ENCODE peak calls at places on chromosomes 16 and 17, in seven cellular contexts. D, R, M, B, A, G and E are unnamed samples.

GRCh38 chr17:42674755-42675347 is 1.9 kb downstream of the PLEKHH3 start:
- DNase-seq in R (no peak), B (peak), D (no peak), A (peak), M (no peak), G (no peak), E (no peak)

GRCh38 chr17:57747221-57748017 is 2.3 kb upstream of the CCDC182 start:
- DNase-seq in A (peak), B (peak), G (peak), R (peak), M (no peak), D (no peak), E (no peak)

GRCh38 chr17:70552230-70552981 is 383.1 kb downstream of the KCNJ2 start:
- DNase-seq in A (peak), B (peak), G (peak), D (no peak), R (no peak), M (no peak), E (no peak)

GRCh38 chr16:70756071-70756470 is 44.9 kb downstream of the VAC14 start:
- DNase-seq in G (no peak), M (no peak), D (no peak), A (no peak), R (no peak), B (no peak), E (no peak)

GRCh38 chr17:80596760-80597608 is 52.3 kb downstream of the RPTOR start:
- DNase-seq in R (no peak), B (no peak), M (no peak), G (no peak), A (no peak), D (no peak), E (no peak)

GRCh38 chr16:82412770-82413169 is 214.0 kb upstream of the CDH13 start:
- DNase-seq in M (no peak), G (no peak), A (no peak), D (no peak), B (no peak), R (no peak), E (no peak)

GRCh38 chr17:43556292-43556691 is 10.2 kb upstream of the ETV4 start:
- DNase-seq in G (no peak), B (no peak), R (no peak), M (no peak), D (no peak), A (no peak), E (peak)

GRCh38 chr17:21302711-21303425 is 18.4 kb downstream of the MAP2K3 start:
- DNase-seq in D (no peak), G (no peak), R (no peak), M (no peak), B (no peak), A (no peak), E (peak)

GRCh38 chr17:17420035-17420434 is 56.8 kb upstream of the MED9 start:
- DNase-seq in A (no peak), R (no peak), B (no peak), D (peak), M (no peak), G (no peak), E (no peak)

GRCh38 chr17:30212750-30213149 is 22.7 kb downstream of the SLC6A4 start:
- DNase-seq in D (no peak), M (no peak), G (no peak), A (no peak), R (no peak), B (no peak), E (no peak)

GRCh38 chr16:17228708-17229055 is 242.1 kb downstream of the XYLT1 start:
- DNase-seq in R (no peak), G (no peak), B (no peak), M (no peak), D (no peak), A (no peak), E (no peak)

GRCh38 chr16:17556276-17557052 is 85.7 kb upstream of the XYLT1 start:
- DNase-seq in B (peak), M (no peak), G (peak), R (no peak), A (no peak), D (no peak), E (no peak)

GRCh38 chr16:84105286-84105815 is 11.4 kb downstream of the MBTPS1 start:
- DNase-seq in M (no peak), G (no peak), R (no peak), A (no peak), B (no peak), D (no peak), E (no peak)

GRCh38 chr16:49596699-49597291 is 223.2 kb downstream of the C16orf78 start:
- DNase-seq in B (no peak), D (no peak), G (no peak), R (no peak), M (no peak), A (no peak), E (no peak)

GRCh38 chr17:70271672-70272071 is 102.3 kb downstream of the KCNJ2 start:
- DNase-seq in R (no peak), M (no peak), G (no peak), D (no peak), A (no peak), B (no peak), E (no peak)

GRCh38 chr16:84277244-84277823 is 17.3 kb upstream of the WFDC1 start:
- DNase-seq in B (peak), D (peak), R (no peak), M (peak), G (peak), A (peak), E (no peak)

GRCh38 chr16:67647111-67647651 is 2.2 kb downstream of the CARMIL2 start:
- DNase-seq in R (no peak), M (no peak), B (no peak), G (no peak), D (no peak), A (no peak), E (no peak)

GRCh38 chr16:14490281-14490680 is 139.8 kb downstream of the PARN start:
- DNase-seq in D (no peak), B (no peak), M (no peak), A (no peak), G (no peak), R (no peak), E (no peak)

GRCh38 chr17:42363767-42364585 is 24.3 kb downstream of the STAT3 start:
- DNase-seq in R (no peak), G (no peak), B (no peak), A (no peak), M (no peak), D (no peak), E (no peak)

GRCh38 chr17:49337900-49338299 is 24.1 kb downstream of the ZNF652 start:
- DNase-seq in B (no peak), M (no peak), R (no peak), A (no peak), D (no peak), G (no peak), E (no peak)

GRCh38 chr16:50509521-50510341 is 38.5 kb upstream of the NKD1 start:
- DNase-seq in M (peak), R (no peak), D (no peak), G (peak), B (peak), A (peak), E (no peak)

GRCh38 chr17:66904760-66905637 is 59.5 kb upstream of the CACNG4 start:
- DNase-seq in G (peak), A (no peak), B (no peak), R (no peak), D (no peak), M (no peak), E (no peak)

GRCh38 chr16:65751622-65752598 is 614.6 kb upstream of the CDH5 start:
- DNase-seq in D (no peak), M (no peak), R (no peak), G (no peak), B (no peak), A (no peak), E (no peak)

GRCh38 chr16:12406158-12406557 is 397.5 kb downstream of the CPPED1 start:
- DNase-seq in R (no peak), D (no peak), B (no peak), G (no peak), A (no peak), M (no peak), E (no peak)

GRCh38 chr17:50858486-50859225 is 7.5 kb downstream of the TOB1 start:
- DNase-seq in B (no peak), D (no peak), A (no peak), M (no peak), R (no peak), G (no peak), E (no peak)

GRCh38 chr17:21036361-21036881 is 6.4 kb downstream of the USP22 start:
- DNase-seq in R (no peak), G (no peak), B (no peak), M (no peak), D (no peak), A (peak), E (no peak)

GRCh38 chr17:40063034-40063765 is 435 bp downstream of the THRA start:
- DNase-seq in G (peak), R (no peak), B (peak), M (peak), A (peak), D (peak), E (peak)

GRCh38 chr17:83198366-83199341 is 119.2 kb downstream of the METRNL start:
- DNase-seq in D (peak), M (peak), G (no peak), B (no peak), A (peak), R (no peak), E (peak)

DNA sequence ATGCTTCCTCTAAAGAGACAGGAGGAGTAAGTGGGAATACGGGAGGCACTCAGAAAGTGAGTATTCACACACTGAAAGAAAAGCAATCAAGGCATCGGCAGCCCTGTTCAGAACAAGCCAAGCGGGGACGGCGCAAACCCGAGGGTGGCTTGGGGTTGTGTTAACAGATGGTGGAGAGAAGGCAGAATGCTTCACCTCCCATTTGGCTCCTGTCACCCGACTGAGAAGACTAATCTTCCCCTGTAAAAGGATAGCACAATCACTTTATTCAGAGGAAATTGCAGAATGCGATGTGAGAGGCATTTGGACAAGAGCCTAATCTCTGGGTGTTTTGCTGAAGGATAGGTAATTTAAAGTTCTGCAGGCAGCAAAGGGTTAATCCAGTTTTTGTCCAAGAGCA is 119.3 kb upstream of the WSCD1 start:
- DNase-seq in A (no peak), G (no peak), D (no peak), B (peak), M (no peak), R (no peak), E (no peak)
- TF ChIP-seq CTCF in A (no peak), G (no peak), D (no peak), B (no peak), M (no peak), R (no peak), E (no peak)

GRCh38 chr17:45231481-45232116 is 9.9 kb downstream of the FMNL1 start:
- DNase-seq in R (no peak), M (no peak), B (peak), G (peak), D (peak), A (no peak), E (no peak)
- TF ChIP-seq CTCF in R (peak), M (peak), B (peak), G (peak), D (peak), A (peak), E (peak)

GRCh38 chr17:63694229-63694973 is 5.5 kb downstream of the LIMD2 start:
- DNase-seq in A (peak), R (peak), B (peak), M (no peak), D (no peak), G (no peak), E (no peak)

GRCh38 chr17:63689479-63689878 is 10.4 kb downstream of the LIMD2 start:
- DNase-seq in D (no peak), R (no peak), G (no peak), B (no peak), M (no peak), A (no peak), E (no peak)

GRCh38 chr17:63693411-63694113 is 6.4 kb downstream of the LIMD2 start:
- DNase-seq in G (no peak), A (no peak), R (no peak), M (no peak), D (no peak), B (no peak), E (no peak)

GRCh38 chr17:63694974-63695773 is 4.8 kb downstream of the LIMD2 start:
- DNase-seq in A (peak), M (no peak), G (no peak), D (no peak), B (no peak), R (no peak), E (no peak)

DNA sequence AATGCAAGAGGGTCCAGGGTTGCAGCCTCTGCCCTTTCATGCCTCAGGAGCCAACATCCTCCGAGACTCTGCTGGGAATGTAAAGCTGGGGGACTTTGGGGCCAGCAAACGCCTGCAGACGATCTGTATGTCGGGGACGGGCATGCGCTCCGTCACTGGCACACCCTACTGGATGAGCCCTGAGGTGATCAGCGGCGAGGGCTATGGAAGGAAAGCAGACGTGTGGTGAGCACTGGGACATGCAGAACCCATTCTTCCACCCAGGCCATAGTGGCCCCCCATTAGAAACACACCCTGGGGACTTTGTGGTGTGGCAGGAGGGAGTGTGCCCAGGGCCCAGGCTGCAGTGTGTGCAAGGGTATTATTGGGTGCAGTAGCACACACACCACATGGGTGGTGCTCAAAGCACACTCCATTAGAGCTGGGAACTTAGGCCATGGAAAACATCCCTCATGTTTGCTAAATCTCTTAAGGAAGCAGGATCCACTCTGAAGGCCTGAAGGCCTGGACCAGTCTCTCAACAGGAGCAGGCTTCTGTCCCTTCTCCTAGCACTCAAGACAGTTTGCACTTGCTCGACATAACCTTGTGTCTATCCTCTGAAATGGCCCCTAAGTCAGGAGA is 7.6 kb downstream of the LIMD2 start:
- DNase-seq in M (no peak), R (no peak), B (no peak), G (no peak), A (no peak), D (no peak), E (no peak)
- TF ChIP-seq CTCF in M (no peak), R (no peak), B (no peak), G (no peak), A (no peak), D (no peak), E (no peak)

GRCh38 chr17:8138366-8138671 is 13.9 kb downstream of the PER1 start:
- DNase-seq in G (no peak), D (no peak), M (no peak), A (no peak), B (no peak), R (no peak), E (no peak)

GRCh38 chr17:8140058-8140412 is 12.2 kb downstream of the PER1 start:
- DNase-seq in R (no peak), B (no peak), M (peak), G (no peak), A (peak), D (no peak), E (peak)

GRCh38 chr17:8137645-8138342 is 13.9 kb upstream of the HES7 start:
- DNase-seq in M (no peak), B (no peak), D (no peak), R (no peak), G (no peak), A (peak), E (no peak)

GRCh38 chr17:8140413-8141029 is 11.7 kb downstream of the PER1 start:
- DNase-seq in B (no peak), R (no peak), M (peak), G (peak), D (no peak), A (peak), E (no peak)

DNA sequence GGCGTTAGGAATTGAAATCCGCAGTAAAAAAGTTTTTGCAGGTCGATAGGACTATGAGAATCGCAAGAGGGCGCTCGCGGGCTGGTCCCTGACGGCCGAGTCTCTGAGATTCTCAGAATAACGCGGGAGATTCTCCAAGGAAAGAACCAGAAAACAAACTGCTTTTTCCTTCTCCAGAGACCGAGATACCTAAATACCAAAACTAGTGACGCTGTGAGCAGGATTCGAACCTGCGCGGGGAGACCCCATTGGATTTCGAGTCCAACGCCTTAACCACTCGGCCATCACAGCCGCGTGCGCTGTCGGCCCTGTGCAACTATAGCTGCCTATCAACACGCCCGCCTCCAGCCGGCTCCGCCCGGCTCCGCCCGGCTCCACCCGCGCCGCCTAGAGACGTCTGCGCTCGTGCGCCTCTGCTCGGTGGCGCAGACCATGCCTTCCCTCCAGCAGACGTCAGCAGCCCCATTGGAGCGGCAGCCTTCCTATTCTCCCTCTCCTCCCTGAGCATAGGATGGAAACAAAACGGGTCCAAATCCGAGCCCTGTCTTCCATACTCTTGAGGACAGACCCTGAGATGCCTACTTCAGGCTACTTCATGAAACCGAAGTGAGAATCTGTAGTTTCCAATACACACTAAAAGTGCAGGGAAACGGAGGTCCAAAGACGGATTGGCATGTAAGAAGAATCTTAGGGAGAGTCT is 13.4 kb downstream of the PER1 start:
- DNase-seq in R (no peak), B (peak), D (peak), M (peak), A (peak), G (peak), E (peak)
- TF ChIP-seq CTCF in R (peak), B (peak), D (peak), M (peak), A (peak), G (peak), E (peak)

GRCh38 chr17:36149296-36149820 is 27.1 kb downstream of the TBC1D3B start:
- DNase-seq in R (no peak), G (no peak), D (peak), M (no peak), A (no peak), B (no peak), E (no peak)
- TF ChIP-seq CTCF in R (no peak), G (no peak), D (no peak), M (peak), A (peak), B (no peak), E (peak)

GRCh38 chr16:31507929-31508705 is at the start of gene RUSF1:
- DNase-seq in A (peak), B (peak), R (peak), M (peak), G (peak), D (peak), E (peak)
- TF ChIP-seq CTCF in A (no peak), B (no peak), R (no peak), M (no peak), G (no peak), D (no peak), E (no peak)